ENCODE peak calls at places on chromosomes 13 and 19, in eight cellular contexts. W, T, Q, A, E, V, L and X are unnamed samples.

GRCh38 chr19:46297700-46298476 is 1.0 kb downstream of the HIF3A start:
- DNase-seq in W (no peak), T (no peak), Q (no peak), A (peak), E (no peak), V (no peak), L (no peak), X (no peak)

GRCh38 chr13:76326343-76326742 is 559.9 kb downstream of the KCTD12 start:
- DNase-seq in W (no peak), T (no peak), Q (no peak), A (no peak), E (no peak), V (no peak), L (no peak), X (no peak)

GRCh38 chr13:76868451-76868850 is 17.8 kb downstream of the KCTD12 start:
- DNase-seq in W (no peak), T (no peak), Q (no peak), A (no peak), E (no peak), V (no peak), L (no peak), X (no peak)

GRCh38 chr19:18225702-18226468 is at the start of gene PDE4C:
- DNase-seq in W (no peak), T (no peak), Q (no peak), A (no peak), E (no peak), V (no peak), L (no peak), X (no peak)

GRCh38 chr13:34011552-34012085 is 193.7 kb downstream of the RFC3 start:
- DNase-seq in W (no peak), T (no peak), Q (no peak), A (no peak), E (no peak), V (no peak), L (no peak), X (no peak)

GRCh38 chr19:54439174-54439851 is 9.7 kb upstream of the LENG8 start:
- DNase-seq in W (peak), T (no peak), Q (no peak), A (peak), E (peak), V (peak), L (no peak), X (peak)

GRCh38 chr19:37594982-37595382 is 306 bp downstream of the ZNF540 start:
- DNase-seq in W (no peak), T (peak), Q (peak), A (peak), E (peak), V (no peak), L (no peak), X (peak)

GRCh38 chr19:42442833-42443232 is at the start of gene CXCL17:
- DNase-seq in W (no peak), T (no peak), Q (no peak), A (peak), E (no peak), V (no peak), L (no peak), X (no peak)

GRCh38 chr19:4639531-4640246 is 373 bp downstream of the TNFAIP8L1 start:
- DNase-seq in W (no peak), T (no peak), Q (no peak), A (no peak), E (no peak), V (no peak), L (peak), X (no peak)

GRCh38 chr19:49911381-49912145 is 14.9 kb upstream of the IL4I1 start:
- DNase-seq in W (no peak), T (no peak), Q (peak), A (no peak), E (peak), V (peak), L (no peak), X (no peak)

GRCh38 chr19:18468517-18468916 is 30.6 kb upstream of the ISYNA1 start:
- DNase-seq in W (no peak), T (no peak), Q (no peak), A (no peak), E (no peak), V (no peak), L (no peak), X (no peak)

GRCh38 chr19:18058208-18059009 is 28.3 kb downstream of the IL12RB1 start:
- DNase-seq in W (peak), T (peak), Q (peak), A (peak), E (peak), V (peak), L (peak), X (peak)

GRCh38 chr19:57611113-57611512 is 2.9 kb upstream of the ZNF134 start:
- DNase-seq in W (no peak), T (no peak), Q (no peak), A (no peak), E (no peak), V (no peak), L (no peak), X (no peak)

GRCh38 chr19:1239796-1240737 is 1.5 kb upstream of the ATP5F1D start:
- DNase-seq in W (peak), T (peak), Q (peak), A (peak), E (peak), V (peak), L (peak), X (peak)

GRCh38 chr19:53196777-53197396 is 3.7 kb upstream of the ZNF665 start:
- DNase-seq in W (peak), T (peak), Q (peak), A (peak), E (peak), V (peak), L (peak), X (peak)

GRCh38 chr13:45466359-45466758 is 1.6 kb downstream of the COG3 start:
- DNase-seq in W (no peak), T (no peak), Q (no peak), A (no peak), E (no peak), V (no peak), L (no peak), X (no peak)

GRCh38 chr13:91623151-91623550 is 224.7 kb downstream of the GPC5 start:
- DNase-seq in W (no peak), T (no peak), Q (no peak), A (no peak), E (no peak), V (no peak), L (no peak), X (no peak)

GRCh38 chr19:38849147-38849745 is 540 bp downstream of the HNRNPL start:
- DNase-seq in W (peak), T (peak), Q (peak), A (peak), E (peak), V (peak), L (peak), X (peak)

GRCh38 chr13:72506706-72507105 is 220.7 kb downstream of the MZT1 start:
- DNase-seq in W (no peak), T (no peak), Q (no peak), A (no peak), E (no peak), V (no peak), L (no peak), X (no peak)

GRCh38 chr19:45177817-45178261 is at the start of gene TRAPPC6A:
- DNase-seq in W (no peak), T (peak), Q (no peak), A (peak), E (no peak), V (no peak), L (no peak), X (no peak)